ENCODE peak calls at places on chromosome 19, in four cellular contexts. One of them, this sample, is unnamed.

GRCh38 chr19:49911381-49912145 is 14.9 kb upstream of the IL4I1 start:
- DNase-seq in GM12878: peak; percentile 83
- DNase-seq in HepG2: no peak
- DNase-seq in K562: no peak
- DNase-seq in this sample: no peak

GRCh38 chr19:3269972-3270667 is 45.7 kb downstream of the CELF5 start:
- DNase-seq in GM12878: no peak
- DNase-seq in HepG2: no peak
- DNase-seq in K562: no peak
- DNase-seq in this sample: peak; percentile 53

GRCh38 chr19:35026418-35026817 is 3.9 kb upstream of the SCN1B start:
- DNase-seq in GM12878: no peak
- DNase-seq in HepG2: no peak
- DNase-seq in K562: no peak
- DNase-seq in this sample: no peak

GRCh38 chr19:5987077-5987818 is 9.3 kb upstream of the RANBP3 start:
- DNase-seq in GM12878: peak; percentile 19
- DNase-seq in HepG2: peak; percentile 90
- DNase-seq in K562: peak; percentile 63
- DNase-seq in this sample: peak; percentile 94

GRCh38 chr19:50626796-50627195 is 12.9 kb downstream of the SYT3 start:
- DNase-seq in GM12878: no peak
- DNase-seq in HepG2: no peak
- DNase-seq in K562: no peak
- DNase-seq in this sample: no peak

GRCh38 chr19:49705919-49706318 is 15.0 kb downstream of the CPT1C start:
- DNase-seq in GM12878: no peak
- DNase-seq in HepG2: no peak
- DNase-seq in K562: no peak
- DNase-seq in this sample: no peak

GRCh38 chr19:49761249-49761624 is 1.9 kb downstream of the TSKS start:
- DNase-seq in GM12878: no peak
- DNase-seq in HepG2: no peak
- DNase-seq in K562: no peak
- DNase-seq in this sample: no peak

GRCh38 chr19:36986601-36987000 is 70.5 kb downstream of the ZNF568 start:
- DNase-seq in GM12878: no peak
- DNase-seq in HepG2: no peak
- DNase-seq in K562: no peak
- DNase-seq in this sample: no peak

GRCh38 chr19:39057615-39058014 is 25.3 kb upstream of the FBXO27 start:
- DNase-seq in GM12878: no peak
- DNase-seq in HepG2: no peak
- DNase-seq in K562: no peak
- DNase-seq in this sample: no peak

GRCh38 chr19:32238076-32238475 is 107.3 kb upstream of the ZNF507 start:
- DNase-seq in GM12878: no peak
- DNase-seq in HepG2: no peak
- DNase-seq in K562: no peak
- DNase-seq in this sample: no peak

GRCh38 chr19:49949735-49950589 is 11.0 kb downstream of the SIGLEC11 start:
- DNase-seq in GM12878: no peak
- DNase-seq in HepG2: no peak
- DNase-seq in K562: no peak
- DNase-seq in this sample: no peak

GRCh38 chr19:11195169-11195568 is 2.2 kb downstream of the KANK2 start:
- DNase-seq in GM12878: no peak
- DNase-seq in HepG2: no peak
- DNase-seq in K562: no peak
- DNase-seq in this sample: no peak

GRCh38 chr19:13700621-13701020 is 63.7 kb upstream of the MRI1 start:
- DNase-seq in GM12878: no peak
- DNase-seq in HepG2: no peak
- DNase-seq in K562: no peak
- DNase-seq in this sample: no peak

GRCh38 chr19:38970664-38971532 is 4.6 kb downstream of the FBXO17 start:
- DNase-seq in GM12878: no peak
- DNase-seq in HepG2: no peak
- DNase-seq in K562: no peak
- DNase-seq in this sample: no peak

GRCh38 chr19:4061178-4061682 is 5.5 kb downstream of the ZBTB7A start:
- DNase-seq in GM12878: no peak
- DNase-seq in HepG2: peak; percentile 65
- DNase-seq in K562: no peak
- DNase-seq in this sample: peak; percentile 60

GRCh38 chr19:35030257-35031071 is at the start of gene SCN1B:
- DNase-seq in GM12878: no peak
- DNase-seq in HepG2: peak; percentile 31
- DNase-seq in K562: peak; percentile 89
- DNase-seq in this sample: peak; percentile 83

GRCh38 chr19:34995551-34995950 is 4.6 kb upstream of the GRAMD1A start:
- DNase-seq in GM12878: no peak
- DNase-seq in HepG2: peak; percentile 84
- DNase-seq in K562: no peak
- DNase-seq in this sample: no peak

GRCh38 chr19:58047672-58048071 is 11.4 kb upstream of the ZNF135 start:
- DNase-seq in GM12878: no peak
- DNase-seq in HepG2: no peak
- DNase-seq in K562: no peak
- DNase-seq in this sample: no peak

GRCh38 chr19:50556236-50557008 is 11.8 kb downstream of the LRRC4B start:
- DNase-seq in GM12878: peak; percentile 15
- DNase-seq in HepG2: peak; percentile 33
- DNase-seq in K562: peak; percentile 93
- DNase-seq in this sample: peak; percentile 98

GRCh38 chr19:32358311-32358710 is 12.9 kb downstream of the ZNF507 start:
- DNase-seq in GM12878: no peak
- DNase-seq in HepG2: no peak
- DNase-seq in K562: no peak
- DNase-seq in this sample: no peak

GRCh38 chr19:1987197-1988187 is 28.0 kb downstream of the BTBD2 start:
- DNase-seq in GM12878: no peak
- DNase-seq in HepG2: no peak
- DNase-seq in K562: no peak
- DNase-seq in this sample: peak; percentile 44
- TF ChIP-seq JUNB in GM12878: no peak
- TF ChIP-seq JUNB in HepG2: no peak
- TF ChIP-seq JUNB in K562: no peak
- TF ChIP-seq JUNB in this sample: no peak

DNA sequence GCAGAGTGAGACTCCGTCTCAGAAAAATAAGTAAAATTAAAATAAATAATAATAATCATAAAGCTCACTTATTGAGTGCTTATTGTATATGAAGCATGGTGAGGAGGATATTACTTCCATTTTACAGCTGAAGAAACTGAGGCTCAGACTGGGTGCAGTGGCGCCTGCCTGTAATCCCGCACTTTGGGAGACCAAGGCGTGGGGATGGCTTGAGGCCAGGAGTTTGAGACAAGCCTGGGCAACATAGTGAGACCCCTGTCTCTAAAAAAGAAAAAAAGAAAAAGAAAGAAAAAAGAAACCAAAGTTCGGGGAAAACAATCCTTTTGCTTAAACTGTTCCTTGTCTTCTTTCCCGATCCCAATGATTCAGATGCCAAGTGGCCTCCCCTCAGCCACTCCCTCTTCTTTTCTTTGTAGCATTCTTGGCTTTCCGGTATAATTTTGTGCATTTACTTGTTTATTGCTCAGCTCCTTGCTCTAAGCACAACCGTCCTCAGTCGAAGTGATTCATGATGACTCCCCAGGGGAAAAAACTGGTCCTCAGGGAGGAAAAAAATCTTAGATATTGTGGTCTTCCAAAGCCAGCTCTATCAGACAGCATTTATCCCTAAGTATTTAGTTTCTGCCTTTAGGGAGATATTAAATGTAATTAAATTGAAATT is 969 bp upstream of the EIF3G start:
- DNase-seq in GM12878: no peak
- DNase-seq in HepG2: no peak
- DNase-seq in K562: no peak
- DNase-seq in this sample: no peak
- TF ChIP-seq POLR2AphosphoS5 in GM12878: no peak
- TF ChIP-seq POLR2AphosphoS5 in HepG2: no peak
- TF ChIP-seq POLR2AphosphoS5 in K562: no peak
- TF ChIP-seq POLR2AphosphoS5 in this sample: no peak

DNA sequence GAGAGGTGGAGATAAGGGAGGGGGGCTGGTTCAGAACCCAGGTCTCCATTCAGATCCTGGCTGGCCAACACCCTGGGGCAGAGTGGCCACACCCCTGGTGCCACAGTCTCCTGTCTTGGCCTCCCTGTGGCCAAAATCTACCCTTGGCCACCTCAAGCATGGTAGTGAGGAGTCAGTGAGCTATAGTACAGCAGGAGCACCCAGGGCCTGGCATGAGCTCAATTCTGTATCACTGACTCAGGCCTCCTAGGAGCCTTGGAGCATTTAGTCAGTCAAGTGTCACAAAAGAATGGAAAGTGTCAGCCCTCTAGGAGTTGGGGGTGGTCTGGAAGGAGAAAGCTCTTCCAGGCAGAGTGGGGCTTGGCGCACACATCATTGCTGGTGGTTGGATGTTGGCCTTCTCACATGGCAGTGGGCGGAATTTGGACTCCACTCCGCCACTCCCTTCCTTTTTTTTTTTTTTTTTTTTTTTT is 6.6 kb upstream of the CD79A start:
- DNase-seq in GM12878: no peak
- DNase-seq in HepG2: no peak
- DNase-seq in K562: no peak
- DNase-seq in this sample: no peak
- H3K27ac ChIP-seq in GM12878: peak overlapping the region; percentile 30
- H3K27ac ChIP-seq in HepG2: peak overlapping the region; percentile 48
- H3K27ac ChIP-seq in K562: no peak overlapping the region
- H3K27ac ChIP-seq in this sample: peak overlapping the region; percentile 98

DNA sequence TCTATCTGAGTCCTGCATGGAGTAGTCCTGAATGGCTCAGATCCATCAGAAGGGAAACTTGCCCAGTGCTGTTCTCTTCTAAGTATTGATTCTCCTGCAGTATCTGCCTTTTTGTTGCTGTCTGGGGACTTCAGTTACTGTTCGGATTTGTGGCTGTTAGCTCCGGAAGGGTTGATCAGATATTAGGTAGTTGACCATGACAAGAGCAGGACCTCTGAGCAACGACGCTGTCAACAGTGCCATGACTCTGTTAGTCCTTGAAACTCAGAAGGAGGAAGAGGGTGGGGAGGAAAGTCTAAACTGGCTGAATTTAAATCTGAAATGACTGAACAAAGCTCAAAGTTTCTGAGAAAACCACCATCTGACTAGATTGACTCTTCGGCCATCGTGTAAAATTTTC is 42.2 kb downstream of the CCNE1 start:
- DNase-seq in GM12878: no peak
- DNase-seq in HepG2: no peak
- DNase-seq in K562: no peak
- DNase-seq in this sample: no peak
- TF ChIP-seq JUNB in GM12878: no peak
- TF ChIP-seq JUNB in HepG2: no peak
- TF ChIP-seq JUNB in K562: no peak
- TF ChIP-seq JUNB in this sample: no peak

GRCh38 chr19:17183858-17184271 is 31.3 kb upstream of the USE1 start:
- DNase-seq in GM12878: peak; percentile 45
- DNase-seq in HepG2: no peak
- DNase-seq in K562: no peak
- DNase-seq in this sample: no peak

GRCh38 chr19:17183271-17183757 is 31.8 kb upstream of the USE1 start:
- DNase-seq in GM12878: no peak
- DNase-seq in HepG2: no peak
- DNase-seq in K562: no peak
- DNase-seq in this sample: peak; percentile 26

GRCh38 chr19:17184381-17184841 is 30.7 kb upstream of the USE1 start:
- DNase-seq in GM12878: no peak
- DNase-seq in HepG2: no peak
- DNase-seq in K562: no peak
- DNase-seq in this sample: no peak

GRCh38 chr19:17180997-17181702 is 34.0 kb upstream of the USE1 start:
- DNase-seq in GM12878: no peak
- DNase-seq in HepG2: no peak
- DNase-seq in K562: no peak
- DNase-seq in this sample: peak; percentile 63

GRCh38 chr19:17185590-17185989 is 29.6 kb upstream of the USE1 start:
- DNase-seq in GM12878: no peak
- DNase-seq in HepG2: no peak
- DNase-seq in K562: no peak
- DNase-seq in this sample: no peak
- TF ChIP-seq POLR2AphosphoS5 in GM12878: peak; percentile 54
- TF ChIP-seq POLR2AphosphoS5 in HepG2: no peak
- TF ChIP-seq POLR2AphosphoS5 in K562: no peak
- TF ChIP-seq POLR2AphosphoS5 in this sample: no peak

GRCh38 chr19:42568006-42568405 is 26.7 kb downstream of the CEACAM8 start:
- DNase-seq in GM12878: no peak
- DNase-seq in HepG2: no peak
- DNase-seq in K562: no peak
- DNase-seq in this sample: no peak
- H3K27ac ChIP-seq in GM12878: no peak overlapping the region
- H3K27ac ChIP-seq in HepG2: no peak overlapping the region
- H3K27ac ChIP-seq in K562: no peak overlapping the region
- H3K27ac ChIP-seq in this sample: no peak overlapping the region

DNA sequence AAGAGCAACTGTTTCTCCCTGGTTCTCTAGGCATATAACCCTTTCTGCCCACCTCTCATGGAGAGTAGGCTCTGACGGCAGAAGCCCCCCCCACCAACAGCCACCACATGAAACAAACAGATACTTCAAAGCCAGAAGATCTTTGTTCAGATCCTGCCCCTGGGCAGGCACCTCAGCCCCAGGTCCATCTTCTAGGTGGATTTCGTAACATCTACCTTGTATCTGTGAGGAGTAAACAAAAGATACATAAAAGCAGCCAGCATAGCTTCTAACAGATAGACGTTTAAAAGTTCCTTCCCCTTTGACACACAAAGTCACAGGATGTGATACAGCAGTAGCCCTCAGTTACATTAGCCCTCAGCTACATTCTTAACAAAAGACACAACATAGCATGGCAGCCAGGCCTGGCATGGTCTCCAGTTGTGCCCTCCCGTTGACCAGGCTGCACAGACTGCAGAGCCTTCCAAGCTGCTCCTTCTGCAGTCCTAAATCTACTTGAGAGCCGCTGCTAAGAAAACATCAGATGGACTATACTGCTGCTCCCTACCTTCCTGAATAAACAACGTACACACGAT is 35.4 kb downstream of the BRD4 start:
- DNase-seq in GM12878: no peak
- DNase-seq in HepG2: peak; percentile 85
- DNase-seq in K562: no peak
- DNase-seq in this sample: no peak
- TF ChIP-seq JUNB in GM12878: no peak
- TF ChIP-seq JUNB in HepG2: no peak
- TF ChIP-seq JUNB in K562: no peak
- TF ChIP-seq JUNB in this sample: no peak

GRCh38 chr19:45514376-45515051 is 7.2 kb downstream of the VASP start:
- DNase-seq in GM12878: no peak
- DNase-seq in HepG2: peak; percentile 95
- DNase-seq in K562: peak; percentile 26
- DNase-seq in this sample: no peak
- TF ChIP-seq POLR2AphosphoS5 in GM12878: no peak
- TF ChIP-seq POLR2AphosphoS5 in HepG2: no peak
- TF ChIP-seq POLR2AphosphoS5 in K562: no peak
- TF ChIP-seq POLR2AphosphoS5 in this sample: no peak

GRCh38 chr19:15118789-15119494 is 11.7 kb downstream of the SYDE1 start:
- DNase-seq in GM12878: no peak
- DNase-seq in HepG2: no peak
- DNase-seq in K562: no peak
- DNase-seq in this sample: no peak
- H3K27ac ChIP-seq in GM12878: no peak overlapping the region
- H3K27ac ChIP-seq in HepG2: no peak overlapping the region
- H3K27ac ChIP-seq in K562: no peak overlapping the region
- H3K27ac ChIP-seq in this sample: no peak overlapping the region

GRCh38 chr19:7697721-7698287 is 4.1 kb downstream of the FCER2 start:
- DNase-seq in GM12878: no peak
- DNase-seq in HepG2: no peak
- DNase-seq in K562: no peak
- DNase-seq in this sample: no peak
- TF ChIP-seq JUNB in GM12878: no peak
- TF ChIP-seq JUNB in HepG2: no peak
- TF ChIP-seq JUNB in K562: no peak
- TF ChIP-seq JUNB in this sample: no peak

This sample was measured in GM23338.